ENCODE peak calls at places on chromosomes 16 and 17, in nine cellular contexts. One of them, this sample, is unnamed. For H3K9me3, the result is how much of the 10 kb centered on the place peaks cover.

GRCh38 chr16:17448640-17449638 is 21.8 kb downstream of the XYLT1 start:
- DNase-seq in lower lobe of right lung: peak
- DNase-seq in tibial artery: peak
- DNase-seq in psoas muscle: peak
- DNase-seq in heart left ventricle: peak
- DNase-seq in prostate gland: no peak
- DNase-seq in SK-N-SH: peak
- DNase-seq in fibroblast of lung: no peak
- DNase-seq in left ventricle myocardium inferior: peak
- DNase-seq in this sample: no peak

GRCh38 chr17:32814837-32815236 is 62.1 kb downstream of the MYO1D start:
- DNase-seq in lower lobe of right lung: no peak
- DNase-seq in tibial artery: no peak
- DNase-seq in psoas muscle: no peak
- DNase-seq in heart left ventricle: no peak
- DNase-seq in prostate gland: no peak
- DNase-seq in SK-N-SH: no peak
- DNase-seq in fibroblast of lung: no peak
- DNase-seq in left ventricle myocardium inferior: no peak
- DNase-seq in this sample: no peak

GRCh38 chr17:73179878-73180277 is 13.0 kb upstream of the COG1 start:
- DNase-seq in lower lobe of right lung: no peak
- DNase-seq in tibial artery: no peak
- DNase-seq in psoas muscle: no peak
- DNase-seq in heart left ventricle: no peak
- DNase-seq in prostate gland: no peak
- DNase-seq in SK-N-SH: no peak
- DNase-seq in fibroblast of lung: no peak
- DNase-seq in left ventricle myocardium inferior: no peak
- DNase-seq in this sample: no peak

GRCh38 chr16:14003119-14003570 is 68.0 kb upstream of the MRTFB start:
- DNase-seq in lower lobe of right lung: peak
- DNase-seq in tibial artery: peak
- DNase-seq in psoas muscle: peak
- DNase-seq in heart left ventricle: peak
- DNase-seq in prostate gland: peak
- DNase-seq in SK-N-SH: peak
- DNase-seq in fibroblast of lung: peak
- DNase-seq in left ventricle myocardium inferior: peak
- DNase-seq in this sample: no peak

GRCh38 chr16:51427081-51427480 is 276.0 kb upstream of the SALL1 start:
- DNase-seq in lower lobe of right lung: no peak
- DNase-seq in tibial artery: no peak
- DNase-seq in psoas muscle: no peak
- DNase-seq in heart left ventricle: no peak
- DNase-seq in prostate gland: no peak
- DNase-seq in SK-N-SH: no peak
- DNase-seq in fibroblast of lung: no peak
- DNase-seq in left ventricle myocardium inferior: no peak
- DNase-seq in this sample: no peak

GRCh38 chr17:56679148-56679766 is 85.8 kb downstream of the NOG start:
- DNase-seq in lower lobe of right lung: no peak
- DNase-seq in tibial artery: no peak
- DNase-seq in psoas muscle: peak
- DNase-seq in heart left ventricle: no peak
- DNase-seq in prostate gland: no peak
- DNase-seq in SK-N-SH: peak
- DNase-seq in fibroblast of lung: peak
- DNase-seq in left ventricle myocardium inferior: no peak
- DNase-seq in this sample: no peak

GRCh38 chr17:43834106-43834505 is 1.2 kb upstream of the MPP3 start:
- DNase-seq in lower lobe of right lung: no peak
- DNase-seq in tibial artery: no peak
- DNase-seq in psoas muscle: no peak
- DNase-seq in heart left ventricle: no peak
- DNase-seq in prostate gland: no peak
- DNase-seq in SK-N-SH: no peak
- DNase-seq in fibroblast of lung: peak
- DNase-seq in left ventricle myocardium inferior: no peak
- DNase-seq in this sample: no peak

GRCh38 chr16:12255919-12256665 is 279.6 kb downstream of the SNX29 start:
- DNase-seq in lower lobe of right lung: no peak
- DNase-seq in tibial artery: no peak
- DNase-seq in psoas muscle: no peak
- DNase-seq in heart left ventricle: no peak
- DNase-seq in prostate gland: no peak
- DNase-seq in SK-N-SH: no peak
- DNase-seq in fibroblast of lung: no peak
- DNase-seq in left ventricle myocardium inferior: no peak
- DNase-seq in this sample: no peak

GRCh38 chr16:81514041-81514559 is 69.5 kb downstream of the CMIP start:
- DNase-seq in lower lobe of right lung: no peak
- DNase-seq in tibial artery: peak
- DNase-seq in psoas muscle: peak
- DNase-seq in heart left ventricle: no peak
- DNase-seq in prostate gland: no peak
- DNase-seq in SK-N-SH: no peak
- DNase-seq in fibroblast of lung: no peak
- DNase-seq in left ventricle myocardium inferior: no peak
- DNase-seq in this sample: no peak

GRCh38 chr16:5438591-5438990 is 341.0 kb upstream of the EEF2KMT start:
- DNase-seq in lower lobe of right lung: no peak
- DNase-seq in tibial artery: no peak
- DNase-seq in psoas muscle: no peak
- DNase-seq in heart left ventricle: no peak
- DNase-seq in prostate gland: no peak
- DNase-seq in SK-N-SH: no peak
- DNase-seq in fibroblast of lung: no peak
- DNase-seq in left ventricle myocardium inferior: no peak
- DNase-seq in this sample: no peak

GRCh38 chr17:2277430-2278170 is 26.0 kb downstream of the SMG6 start:
- DNase-seq in lower lobe of right lung: no peak
- DNase-seq in tibial artery: no peak
- DNase-seq in psoas muscle: no peak
- DNase-seq in heart left ventricle: no peak
- DNase-seq in prostate gland: no peak
- DNase-seq in SK-N-SH: no peak
- DNase-seq in fibroblast of lung: no peak
- DNase-seq in left ventricle myocardium inferior: no peak
- DNase-seq in this sample: no peak

GRCh38 chr17:2283302-2283701 is 20.3 kb downstream of the SMG6 start:
- DNase-seq in lower lobe of right lung: no peak
- DNase-seq in tibial artery: no peak
- DNase-seq in psoas muscle: no peak
- DNase-seq in heart left ventricle: no peak
- DNase-seq in prostate gland: no peak
- DNase-seq in SK-N-SH: no peak
- DNase-seq in fibroblast of lung: no peak
- DNase-seq in left ventricle myocardium inferior: no peak
- DNase-seq in this sample: no peak

GRCh38 chr17:2279707-2280106 is 23.9 kb downstream of the SMG6 start:
- DNase-seq in lower lobe of right lung: no peak
- DNase-seq in tibial artery: no peak
- DNase-seq in psoas muscle: no peak
- DNase-seq in heart left ventricle: no peak
- DNase-seq in prostate gland: no peak
- DNase-seq in SK-N-SH: no peak
- DNase-seq in fibroblast of lung: no peak
- DNase-seq in left ventricle myocardium inferior: no peak
- DNase-seq in this sample: no peak

DNA sequence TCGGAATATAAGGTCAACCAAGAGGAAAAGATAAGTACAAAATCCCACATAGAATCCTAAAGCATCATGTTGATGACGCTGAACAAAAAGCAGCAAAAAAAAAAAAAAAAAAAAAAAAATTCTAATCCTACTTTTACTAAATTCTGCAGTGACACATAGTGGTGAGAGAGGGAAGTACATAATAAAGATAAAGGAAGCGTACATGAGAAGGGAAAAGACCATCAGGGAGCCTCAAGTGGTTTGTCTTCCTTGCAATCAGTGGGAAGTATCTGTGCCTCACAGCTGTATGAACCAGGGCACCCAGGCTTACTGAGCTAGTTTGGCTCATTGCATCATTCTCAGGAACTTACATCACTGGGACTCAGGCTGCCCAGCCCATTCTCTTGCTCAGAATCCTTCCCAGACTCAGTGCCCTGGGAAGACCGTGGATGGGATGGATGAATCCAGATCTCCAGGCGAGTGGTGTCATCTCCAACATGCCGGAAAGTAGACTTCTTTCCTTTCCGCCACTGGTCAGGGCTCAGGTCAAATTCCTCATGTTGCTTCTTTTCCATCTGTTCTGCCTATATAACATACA is 21.2 kb downstream of the SMG6 start:
- DNase-seq in lower lobe of right lung: no peak
- DNase-seq in tibial artery: no peak
- DNase-seq in psoas muscle: peak
- DNase-seq in heart left ventricle: no peak
- DNase-seq in prostate gland: no peak
- DNase-seq in SK-N-SH: peak
- DNase-seq in fibroblast of lung: peak
- DNase-seq in left ventricle myocardium inferior: no peak
- DNase-seq in this sample: no peak
- TF ChIP-seq CTCF in lower lobe of right lung: peak
- TF ChIP-seq CTCF in tibial artery: peak
- TF ChIP-seq CTCF in psoas muscle: peak
- TF ChIP-seq CTCF in heart left ventricle: peak
- TF ChIP-seq CTCF in prostate gland: peak
- TF ChIP-seq CTCF in SK-N-SH: peak
- TF ChIP-seq CTCF in fibroblast of lung: peak
- TF ChIP-seq CTCF in left ventricle myocardium inferior: peak
- TF ChIP-seq CTCF in this sample: peak

GRCh38 chr16:35752773-35753558 is 2293.6 kb downstream of the TP53TG3F start:
- DNase-seq in lower lobe of right lung: peak
- DNase-seq in tibial artery: no peak
- DNase-seq in psoas muscle: no peak
- DNase-seq in heart left ventricle: no peak
- DNase-seq in prostate gland: no peak
- DNase-seq in SK-N-SH: no peak
- DNase-seq in fibroblast of lung: no peak
- DNase-seq in left ventricle myocardium inferior: no peak
- DNase-seq in this sample: no peak
- H3K9me3 ChIP-seq in lower lobe of right lung: under half
- H3K9me3 ChIP-seq in tibial artery: under half
- H3K9me3 ChIP-seq in psoas muscle: under half
- H3K9me3 ChIP-seq in heart left ventricle: under half
- H3K9me3 ChIP-seq in prostate gland: under half
- H3K9me3 ChIP-seq in SK-N-SH: under half
- H3K9me3 ChIP-seq in fibroblast of lung: under half
- H3K9me3 ChIP-seq in left ventricle myocardium inferior: under half
- H3K9me3 ChIP-seq in this sample: under half

GRCh38 chr17:78041401-78042179 is 83.1 kb downstream of the TNRC6C start:
- DNase-seq in lower lobe of right lung: no peak
- DNase-seq in tibial artery: no peak
- DNase-seq in psoas muscle: no peak
- DNase-seq in heart left ventricle: no peak
- DNase-seq in prostate gland: no peak
- DNase-seq in SK-N-SH: peak
- DNase-seq in fibroblast of lung: peak
- DNase-seq in left ventricle myocardium inferior: no peak
- DNase-seq in this sample: no peak
- H3K4me3 ChIP-seq in lower lobe of right lung: peak
- H3K4me3 ChIP-seq in tibial artery: peak
- H3K4me3 ChIP-seq in psoas muscle: peak
- H3K4me3 ChIP-seq in heart left ventricle: peak
- H3K4me3 ChIP-seq in prostate gland: peak
- H3K4me3 ChIP-seq in SK-N-SH: peak
- H3K4me3 ChIP-seq in fibroblast of lung: peak
- H3K4me3 ChIP-seq in left ventricle myocardium inferior: peak
- H3K4me3 ChIP-seq in this sample: peak

GRCh38 chr16:67654069-67654911 is 5.8 kb downstream of the ACD start:
- DNase-seq in lower lobe of right lung: no peak
- DNase-seq in tibial artery: no peak
- DNase-seq in psoas muscle: no peak
- DNase-seq in heart left ventricle: no peak
- DNase-seq in prostate gland: no peak
- DNase-seq in SK-N-SH: no peak
- DNase-seq in fibroblast of lung: no peak
- DNase-seq in left ventricle myocardium inferior: no peak
- DNase-seq in this sample: no peak

GRCh38 chr16:67651847-67652246 is 6.9 kb downstream of the CARMIL2 start:
- DNase-seq in lower lobe of right lung: no peak
- DNase-seq in tibial artery: no peak
- DNase-seq in psoas muscle: no peak
- DNase-seq in heart left ventricle: no peak
- DNase-seq in prostate gland: no peak
- DNase-seq in SK-N-SH: peak
- DNase-seq in fibroblast of lung: no peak
- DNase-seq in left ventricle myocardium inferior: no peak
- DNase-seq in this sample: no peak

GRCh38 chr16:67652578-67653130 is 7.4 kb downstream of the ACD start:
- DNase-seq in lower lobe of right lung: no peak
- DNase-seq in tibial artery: no peak
- DNase-seq in psoas muscle: no peak
- DNase-seq in heart left ventricle: no peak
- DNase-seq in prostate gland: no peak
- DNase-seq in SK-N-SH: peak
- DNase-seq in fibroblast of lung: no peak
- DNase-seq in left ventricle myocardium inferior: no peak
- DNase-seq in this sample: peak

GRCh38 chr16:67655363-67655762 is 4.7 kb downstream of the ACD start:
- DNase-seq in lower lobe of right lung: no peak
- DNase-seq in tibial artery: no peak
- DNase-seq in psoas muscle: no peak
- DNase-seq in heart left ventricle: no peak
- DNase-seq in prostate gland: no peak
- DNase-seq in SK-N-SH: no peak
- DNase-seq in fibroblast of lung: no peak
- DNase-seq in left ventricle myocardium inferior: no peak
- DNase-seq in this sample: no peak

DNA sequence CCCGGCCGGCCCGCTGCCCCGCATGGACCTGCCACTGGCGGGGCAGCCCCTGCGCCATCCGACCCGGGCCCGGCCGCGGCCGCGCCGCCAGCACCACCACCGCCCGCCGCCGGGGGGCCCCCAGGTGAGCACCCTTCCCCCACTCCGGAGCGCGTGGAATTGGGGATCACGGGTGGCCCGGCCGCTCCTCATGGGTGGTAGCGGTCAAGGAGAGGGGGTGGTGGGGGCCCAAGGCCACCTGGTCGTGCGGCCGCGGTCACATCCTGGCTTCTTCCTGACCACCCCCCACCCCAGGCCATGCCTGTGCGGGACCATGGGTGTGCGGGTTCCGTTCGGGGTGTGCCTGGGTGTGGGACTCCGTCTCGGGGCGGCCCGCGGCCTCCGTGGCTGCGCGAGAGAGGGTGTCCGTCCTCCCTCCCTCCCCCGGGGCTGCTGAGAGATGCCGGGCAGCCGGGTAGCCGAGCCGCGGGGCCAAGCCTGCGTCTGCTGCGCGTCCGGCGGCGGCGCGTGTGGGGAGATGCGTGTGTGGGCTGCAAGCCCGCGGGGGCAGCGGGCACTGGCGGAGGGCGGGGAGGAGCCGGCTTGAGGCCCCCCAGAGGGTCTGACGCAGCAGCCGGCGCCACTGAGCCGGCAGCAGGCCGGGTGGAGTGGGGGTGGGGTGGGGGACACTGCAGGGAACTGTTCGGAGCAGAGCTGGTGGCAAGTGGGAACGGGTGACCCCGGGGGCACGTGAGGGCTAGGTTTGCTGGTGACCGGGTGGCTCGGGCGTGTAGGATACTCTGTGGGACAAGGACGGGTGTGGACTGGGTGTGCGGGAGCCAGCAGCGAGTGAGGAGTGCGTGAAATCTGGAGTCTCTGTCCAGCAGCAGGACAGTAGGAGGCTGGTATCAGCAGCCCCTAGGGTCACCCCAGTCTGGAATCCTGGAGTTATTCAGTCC is 6.7 kb downstream of the ACD start:
- DNase-seq in lower lobe of right lung: peak
- DNase-seq in tibial artery: no peak
- DNase-seq in psoas muscle: peak
- DNase-seq in heart left ventricle: no peak
- DNase-seq in prostate gland: no peak
- DNase-seq in SK-N-SH: peak
- DNase-seq in fibroblast of lung: no peak
- DNase-seq in left ventricle myocardium inferior: no peak
- DNase-seq in this sample: peak
- TF ChIP-seq CTCF in lower lobe of right lung: no peak
- TF ChIP-seq CTCF in tibial artery: peak
- TF ChIP-seq CTCF in psoas muscle: peak
- TF ChIP-seq CTCF in heart left ventricle: no peak
- TF ChIP-seq CTCF in prostate gland: no peak
- TF ChIP-seq CTCF in SK-N-SH: peak
- TF ChIP-seq CTCF in fibroblast of lung: no peak
- TF ChIP-seq CTCF in left ventricle myocardium inferior: no peak
- TF ChIP-seq CTCF in this sample: peak